ENCODE peak calls at places on chromosome 2, in eight cellular contexts. J is endothelial cell; D is activated CD4-positive, alpha-beta T cell treated with anti-CD3 and anti-CD28 coated beads, Interleukin-2, amount 10 ng/mL, durations not matched to agents 7 days and 5 days; W is left cardiac atrium; F is GM12892; V is COR-L47; E is NCI-H774; H is HCT116. Q is an unnamed sample.

GRCh38 chr2:127048969-127049897 is 57.7 kb downstream of the BIN1 start:
- DNase-seq in J (no peak), D (no peak), W (no peak), F (peak; percentile 33), V (no peak), E (no peak), H (no peak), Q (no peak)

GRCh38 chr2:231011526-231011925 is 15.6 kb downstream of the SPATA3 start:
- DNase-seq in J (no peak), D (no peak), W (no peak), F (no peak), V (no peak), E (no peak), H (no peak), Q (no peak)

GRCh38 chr2:37005118-37005868 is 39.0 kb upstream of the STRN start:
- DNase-seq in J (no peak), D (peak; percentile 49), W (no peak), F (peak; percentile 2), V (no peak), E (no peak), H (no peak), Q (no peak)

GRCh38 chr2:96148410-96149217 is 3.4 kb upstream of the DUSP2 start:
- DNase-seq in J (peak; percentile 57), D (peak; percentile 95), W (peak; percentile 84), F (peak; percentile 80), V (peak; percentile 86), E (peak; percentile 41), H (peak; percentile 88), Q (no peak)

GRCh38 chr2:127091886-127092285 is 15.1 kb downstream of the BIN1 start:
- DNase-seq in J (no peak), D (no peak), W (no peak), F (no peak), V (no peak), E (no peak), H (no peak), Q (no peak)

GRCh38 chr2:134167015-134167414 is 86.9 kb upstream of the MGAT5 start:
- DNase-seq in J (no peak), D (no peak), W (no peak), F (no peak), V (no peak), E (no peak), H (peak; percentile 8), Q (no peak)

GRCh38 chr2:241224068-241224850 is 35.8 kb downstream of the ANO7 start:
- DNase-seq in J (no peak), D (no peak), W (peak; percentile 56), F (no peak), V (no peak), E (no peak), H (no peak), Q (peak; percentile 43)

GRCh38 chr2:27566628-27567027 is 16.2 kb upstream of the ZNF512 start:
- DNase-seq in J (no peak), D (no peak), W (no peak), F (no peak), V (no peak), E (no peak), H (no peak), Q (no peak)

GRCh38 chr2:208595386-208596275 is 189.0 kb downstream of the PTH2R start:
- DNase-seq in J (no peak), D (no peak), W (no peak), F (no peak), V (no peak), E (no peak), H (peak; percentile 32), Q (no peak)

GRCh38 chr2:47254464-47254863 is 99.4 kb upstream of the STPG4 start:
- DNase-seq in J (no peak), D (no peak), W (no peak), F (no peak), V (no peak), E (no peak), H (no peak), Q (no peak)